ENCODE peak calls at places on chromosomes 6 and 20, in eight cellular contexts. J, C, H, K, Z, N, O and S are unnamed samples.
A peak's percentile ranks its signal among the peaks of the same experiment; 100 is the strongest.

GRCh38 chr6:81613606-81614005 is 138.9 kb downstream of the TENT5A start:
- DNase-seq in J (no peak), Z (no peak), N (no peak), K (peak; percentile 92), C (peak; percentile 17), H (no peak), O (no peak), S (no peak)

GRCh38 chr6:83707829-83708545 is 914 bp downstream of the SNAP91 start:
- DNase-seq in J (no peak), O (no peak), K (no peak), Z (no peak), N (no peak), H (no peak), C (no peak), S (no peak)

GRCh38 chr6:117463762-117464665 is 18.5 kb upstream of the DCBLD1 start:
- DNase-seq in O (no peak), J (no peak), K (peak; percentile 91), H (no peak), N (no peak), Z (no peak), C (peak; percentile 75), S (no peak)

GRCh38 chr6:157989541-157990289 is 8.1 kb downstream of the SYNJ2 start:
- DNase-seq in O (no peak), J (peak; percentile 86), K (peak; percentile 55), N (no peak), C (peak; percentile 68), H (no peak), Z (no peak), S (peak; percentile 78)

GRCh38 chr20:53800883-53801604 is 207.4 kb upstream of the ZNF217 start:
- DNase-seq in J (no peak), O (no peak), H (no peak), C (no peak), N (no peak), Z (no peak), K (no peak), S (no peak)

GRCh38 chr6:30483677-30484279 is 5.5 kb upstream of the HLA-E start:
- DNase-seq in C (peak; percentile 50), H (no peak), O (peak; percentile 37), J (no peak), K (peak; percentile 78), Z (no peak), N (peak; percentile 52), S (peak; percentile 53)

GRCh38 chr6:105363100-105363754 is 39.7 kb downstream of the PREP start:
- DNase-seq in J (no peak), Z (no peak), N (peak; percentile 15), H (no peak), K (peak; percentile 59), O (no peak), C (peak; percentile 33), S (no peak)

GRCh38 chr20:60921021-60921622 is 330.9 kb upstream of the CDH4 start:
- DNase-seq in N (peak; percentile 58), O (no peak), Z (no peak), H (peak; percentile 6), K (peak; percentile 13), J (peak; percentile 59), C (peak; percentile 18), S (no peak)

GRCh38 chr20:49097159-49097558 is 51.0 kb downstream of the CSE1L start:
- DNase-seq in C (no peak), H (no peak), N (no peak), Z (no peak), J (no peak), K (no peak), O (no peak), S (no peak)

GRCh38 chr6:26029857-26030653 is 57.2 kb upstream of the HFE start:
- DNase-seq in J (no peak), K (no peak), H (no peak), O (no peak), C (no peak), N (no peak), Z (no peak), S (no peak)

GRCh38 chr6:68368845-68369244 is 266.2 kb upstream of the ADGRB3 start:
- DNase-seq in H (no peak), C (no peak), Z (no peak), K (no peak), O (no peak), J (no peak), N (no peak), S (no peak)

GRCh38 chr20:62602550-62602949 is 39.8 kb upstream of the SLCO4A1 start:
- DNase-seq in J (peak; percentile 60), O (no peak), C (peak; percentile 14), K (no peak), N (no peak), Z (no peak), H (no peak), S (no peak)

GRCh38 chr6:163715846-163716245 is 301.3 kb downstream of the QKI start:
- DNase-seq in N (no peak), O (no peak), C (no peak), K (no peak), H (no peak), Z (no peak), J (no peak), S (no peak)